ENCODE peak calls at places on chromosomes 7 and 10, in four cellular contexts. A is GM12878, B is HepG2, G is H1. O is an unnamed sample.

GRCh38 chr7:121032645-121033460 is 44.3 kb downstream of the CPED1 start:
- DNase-seq in A (no peak), B (no peak), G (no peak), O (no peak)

GRCh38 chr7:98278408-98278807 is 3.1 kb upstream of the BRI3 start:
- DNase-seq in A (no peak), G (no peak), B (peak; percentile 24), O (no peak)

GRCh38 chr10:16854623-16855022 is 37.4 kb upstream of the RSU1 start:
- DNase-seq in B (no peak), G (no peak), A (no peak), O (no peak)

GRCh38 chr10:77560471-77560870 is 77.1 kb downstream of the KCNMA1 start:
- DNase-seq in B (no peak), A (no peak), G (no peak), O (no peak)

GRCh38 chr10:116836087-116836486 is 13.2 kb upstream of the ENO4 start:
- DNase-seq in G (peak; percentile 69), B (no peak), A (no peak), O (peak; percentile 65)

GRCh38 chr10:30436200-30436599 is 2.2 kb downstream of the MAP3K8 start:
- DNase-seq in A (no peak), G (no peak), B (no peak), O (peak; percentile 40)

GRCh38 chr10:62250594-62251198 is 17.9 kb downstream of the RTKN2 start:
- DNase-seq in G (no peak), B (peak; percentile 74), A (no peak), O (no peak)

GRCh38 chr10:3372284-3372683 is 199.7 kb upstream of the PITRM1 start:
- DNase-seq in B (no peak), G (no peak), A (no peak), O (no peak)

GRCh38 chr7:5695037-5695708 is 86.3 kb downstream of the RNF216 start:
- DNase-seq in A (peak; percentile 94), G (no peak), B (no peak), O (no peak)

GRCh38 chr10:60044221-60044620 is 137.9 kb upstream of the CCDC6 start:
- DNase-seq in G (no peak), B (no peak), A (no peak), O (no peak)

GRCh38 chr7:17774701-17775288 is 165.5 kb downstream of the SNX13 start:
- DNase-seq in G (no peak), B (no peak), A (no peak), O (no peak)

GRCh38 chr10:24118246-24118645 is 90.7 kb upstream of the KIAA1217 start:
- DNase-seq in B (no peak), G (no peak), A (no peak), O (no peak)

GRCh38 chr7:143399151-143399550 is 9.5 kb downstream of the EPHA1 start:
- DNase-seq in B (no peak), G (no peak), A (no peak), O (no peak)

GRCh38 chr7:77479536-77480088 is 57.5 kb upstream of the PTPN12 start:
- DNase-seq in A (no peak), B (peak; percentile 94), G (no peak), O (no peak)

GRCh38 chr7:106425017-106425719 is 140.4 kb upstream of the NAMPT start:
- DNase-seq in G (no peak), A (peak; percentile 93), B (no peak), O (no peak)

GRCh38 chr10:21176934-21177480 is 279.9 kb upstream of the NEBL start:
- DNase-seq in A (no peak), G (no peak), B (no peak), O (no peak)

GRCh38 chr10:71621783-71622526 is 97.6 kb downstream of the C10orf105 start:
- DNase-seq in B (peak; percentile 27), A (no peak), G (no peak), O (peak; percentile 55)

GRCh38 chr7:26584964-26585650 is 279.3 kb downstream of the SKAP2 start:
- DNase-seq in G (no peak), A (no peak), B (no peak), O (no peak)

GRCh38 chr10:23702977-23703414 is 264.1 kb downstream of the OTUD1 start:
- DNase-seq in A (no peak), G (peak; percentile 68), B (peak; percentile 58), O (peak; percentile 85)

GRCh38 chr10:116444527-116445142 is 17.0 kb downstream of the PNLIPRP3 start:
- DNase-seq in G (no peak), A (peak; percentile 3), B (peak; percentile 23), O (peak; percentile 35)

GRCh38 chr7:129496653-129497052 is 5.7 kb upstream of the SMKR1 start:
- DNase-seq in G (peak; percentile 23), B (no peak), A (no peak), O (no peak)

GRCh38 chr7:157579425-157579824 is 242.6 kb downstream of the DNAJB6 start:
- DNase-seq in B (no peak), G (no peak), A (no peak), O (no peak)

GRCh38 chr10:85791846-85792532 is 574.6 kb downstream of the GRID1 start:
- DNase-seq in G (no peak), B (no peak), A (no peak), O (no peak)

GRCh38 chr10:119602241-119603095 is 5.7 kb upstream of the TIAL1 start:
- DNase-seq in B (peak; percentile 31), A (no peak), G (peak; percentile 64), O (no peak)

GRCh38 chr10:49690673-49691356 is 11.4 kb downstream of the C10orf53 start:
- DNase-seq in B (no peak), A (no peak), G (no peak), O (no peak)

GRCh38 chr7:136853654-136854053 is 14.8 kb upstream of the CHRM2 start:
- DNase-seq in G (no peak), B (no peak), A (no peak), O (no peak)

GRCh38 chr7:139973091-139973490 is 89.7 kb downstream of the PARP12 start:
- DNase-seq in G (no peak), B (no peak), A (no peak), O (no peak)

GRCh38 chr10:71923138-71923692 is 41.0 kb upstream of the CHST3 start:
- DNase-seq in A (no peak), G (no peak), B (no peak), O (no peak)

GRCh38 chr7:151063212-151063561 is 3.8 kb downstream of the SLC4A2 start:
- DNase-seq in B (peak; percentile 41), A (no peak), G (no peak), O (no peak)

GRCh38 chr7:106181658-106182265 is 69.7 kb upstream of the SYPL1 start:
- DNase-seq in A (no peak), B (no peak), G (no peak), O (no peak)

GRCh38 chr10:17527530-17528146 is 73.2 kb upstream of the ST8SIA6 start:
- DNase-seq in A (no peak), G (no peak), B (no peak), O (peak; percentile 43)

DNA sequence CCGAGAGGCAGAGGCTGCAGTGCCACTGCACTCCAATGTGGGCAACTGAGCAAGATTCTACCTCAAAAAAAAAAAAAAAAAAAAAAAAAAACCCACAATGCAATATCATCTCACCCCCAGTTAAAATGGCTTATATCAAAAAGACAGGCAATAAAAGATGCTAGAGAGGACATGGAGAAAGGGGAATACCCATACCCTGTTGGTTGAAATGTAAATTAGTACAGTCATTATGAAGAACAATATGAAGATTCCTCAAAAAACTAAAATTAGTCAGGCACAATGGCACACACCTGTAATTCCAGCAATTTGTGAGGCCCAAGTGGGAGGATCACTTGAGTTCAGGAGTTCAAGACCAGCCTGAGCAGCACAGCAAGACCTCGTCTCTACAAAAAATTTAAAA is 25.7 kb downstream of the ABI1 start:
- DNase-seq in A (no peak), G (no peak), B (no peak), O (no peak)
- TF ChIP-seq SUZ12 in A (no peak), G (no peak), B (no peak), O (no peak)

GRCh38 chr10:13912111-13912510 is 325.3 kb downstream of the PRPF18 start:
- DNase-seq in G (no peak), B (no peak), A (no peak), O (no peak)

GRCh38 chr10:13907570-13907969 is 320.8 kb downstream of the PRPF18 start:
- DNase-seq in A (no peak), B (no peak), G (no peak), O (no peak)

GRCh38 chr10:13905281-13905680 is 318.5 kb downstream of the PRPF18 start:
- DNase-seq in G (no peak), A (no peak), B (no peak), O (no peak)

GRCh38 chr10:13909911-13910617 is 323.3 kb downstream of the PRPF18 start:
- DNase-seq in A (no peak), G (no peak), B (no peak), O (no peak)

DNA sequence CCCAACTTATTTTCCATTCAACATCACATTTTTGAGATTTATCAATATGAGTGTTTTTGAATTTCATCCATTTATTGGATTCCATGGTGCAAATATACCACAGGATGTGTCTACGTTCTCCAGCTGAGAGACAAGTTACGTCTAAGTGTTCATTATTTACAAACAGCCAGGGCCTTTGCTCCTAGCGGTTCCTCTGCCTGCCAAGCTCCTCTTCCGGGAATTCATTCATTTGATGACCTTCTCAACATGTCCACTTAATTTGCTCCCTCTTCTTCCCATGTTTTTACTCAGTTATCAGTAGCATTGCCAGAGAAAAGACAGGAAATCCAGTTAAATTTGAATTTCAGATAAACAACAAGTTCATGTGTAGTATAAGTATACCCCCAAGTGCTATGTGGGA is 321.7 kb downstream of the PRPF18 start:
- DNase-seq in B (no peak), G (no peak), A (no peak), O (no peak)
- H3K4me1 ChIP-seq in B (peaks cover 7% of the 10 kb centered on the region), G (peaks cover 5% of the 10 kb centered on the region), A (peaks cover 15% of the 10 kb centered on the region), O (peaks cover 2% of the 10 kb centered on the region)

DNA sequence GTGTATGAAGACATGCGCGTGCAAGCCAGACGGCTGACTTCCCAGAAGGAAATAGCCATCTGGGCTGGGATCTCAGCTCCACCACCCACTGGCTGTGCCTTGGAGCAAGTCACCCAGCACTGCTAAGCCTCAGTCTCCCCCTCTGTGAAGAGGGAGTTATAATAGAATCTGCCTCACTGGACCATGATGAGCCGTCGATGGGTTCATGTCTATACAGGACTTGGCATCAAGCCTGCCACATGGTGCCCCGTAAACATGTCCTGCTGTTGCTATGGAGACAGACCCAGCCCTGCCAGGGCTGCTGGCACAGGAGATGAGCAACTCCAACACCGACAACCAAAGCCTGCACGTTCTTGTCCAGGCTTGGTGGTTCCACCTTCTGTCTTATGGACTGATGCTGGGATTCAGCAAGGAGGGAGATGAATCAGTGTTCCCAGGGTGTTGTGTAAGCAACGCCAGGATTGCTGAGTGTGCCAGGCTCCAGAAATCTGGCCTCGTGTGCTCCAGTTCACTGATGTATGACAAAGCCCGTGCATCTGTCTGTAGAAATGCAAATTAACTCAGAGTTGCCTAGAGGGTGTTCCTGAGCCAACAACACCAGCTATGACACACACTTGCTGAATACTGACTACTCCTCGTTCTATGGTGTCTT is 5.6 kb downstream of the GPR15LG start:
- DNase-seq in G (no peak), B (no peak), A (no peak), O (no peak)
- TF ChIP-seq ZNF274 in G (no peak), B (no peak), A (no peak), O (no peak)

GRCh38 chr7:147639037-147639436 is 951.5 kb upstream of the C7orf33 start:
- DNase-seq in A (no peak), G (no peak), B (no peak), O (no peak)
- TF ChIP-seq SUZ12 in A (no peak), G (no peak), B (no peak), O (no peak)

DNA sequence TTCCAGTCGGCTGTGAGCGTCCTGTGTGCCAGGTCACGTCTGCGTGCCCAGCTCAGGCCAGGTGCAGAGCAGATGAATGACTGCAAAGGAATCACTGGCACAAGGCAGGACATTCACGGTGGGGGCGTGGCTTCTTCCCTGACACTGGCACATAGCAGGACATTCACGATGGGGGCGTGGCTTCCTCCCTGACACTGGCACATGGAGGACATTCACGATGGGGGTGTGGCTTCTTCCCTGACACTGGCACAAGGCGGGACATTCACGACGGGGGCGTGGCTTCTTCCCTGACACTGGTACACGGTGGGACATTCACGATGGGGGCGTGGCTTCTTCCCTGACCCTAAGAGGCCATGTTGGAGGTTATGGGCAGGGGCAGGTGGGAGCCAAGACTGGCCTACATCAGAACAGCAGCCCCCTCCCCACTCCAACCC is 64.3 kb downstream of the MYL10 start:
- DNase-seq in B (peak; percentile 15), G (peak; percentile 89), A (no peak), O (peak; percentile 39)
- H3K4me1 ChIP-seq in B (no peaks in the 10 kb centered on the region), G (peaks cover 15% of the 10 kb centered on the region), A (no peaks in the 10 kb centered on the region), O (peaks cover 16% of the 10 kb centered on the region)

O was measured in NT2/D1.